ENCODE peak calls at places on chromosomes 6 and 20, in nine cellular contexts. N, T, V, B, R, L, K, P and G are unnamed samples. For H3K36me3, the result is how much of the 10 kb centered on the place peaks cover.

GRCh38 chr6:155078331-155078745 is 83.2 kb downstream of the TIAM2 start:
- DNase-seq in N (peak), T (peak), V (peak), B (no peak), R (peak), L (no peak), K (peak), P (no peak), G (no peak)

GRCh38 chr20:35773154-35773751 is 1.4 kb downstream of the PHF20 start:
- DNase-seq in N (no peak), T (no peak), V (peak), B (no peak), R (peak), L (no peak), K (peak), P (peak), G (peak)

GRCh38 chr6:4666886-4667513 is 109.2 kb upstream of the CDYL start:
- DNase-seq in N (no peak), T (no peak), V (no peak), B (no peak), R (no peak), L (no peak), K (no peak), P (no peak), G (no peak)

GRCh38 chr20:24406251-24406650 is 63.2 kb upstream of the SYNDIG1 start:
- DNase-seq in N (no peak), T (no peak), V (no peak), B (no peak), R (no peak), L (no peak), K (no peak), P (no peak), G (no peak)

GRCh38 chr20:57652865-57653545 is 32.8 kb upstream of the ZBP1 start:
- DNase-seq in N (peak), T (no peak), V (peak), B (peak), R (no peak), L (peak), K (peak), P (no peak), G (peak)

GRCh38 chr6:156662025-156662445 is 115.1 kb upstream of the ARID1B start:
- DNase-seq in N (no peak), T (no peak), V (no peak), B (no peak), R (no peak), L (no peak), K (no peak), P (no peak), G (peak)

GRCh38 chr6:96899019-96899418 is 1.3 kb upstream of the NDUFAF4 start:
- DNase-seq in N (peak), T (peak), V (peak), B (no peak), R (peak), L (no peak), K (peak), P (peak), G (no peak)

GRCh38 chr6:162313922-162314660 is 413.5 kb downstream of the PRKN start:
- DNase-seq in N (no peak), T (no peak), V (no peak), B (no peak), R (peak), L (no peak), K (no peak), P (no peak), G (no peak)

GRCh38 chr6:158633127-158633526 is 11.4 kb downstream of the DYNLT1 start:
- DNase-seq in N (no peak), T (no peak), V (no peak), B (no peak), R (no peak), L (no peak), K (no peak), P (no peak), G (no peak)

GRCh38 chr20:3068986-3069900 is 2.2 kb upstream of the OXT start:
- DNase-seq in N (no peak), T (no peak), V (peak), B (no peak), R (no peak), L (peak), K (no peak), P (peak), G (peak)

GRCh38 chr6:40882321-40882720 is 156.7 kb downstream of the UNC5CL start:
- DNase-seq in N (no peak), T (peak), V (peak), B (no peak), R (no peak), L (no peak), K (no peak), P (no peak), G (no peak)

GRCh38 chr6:10373642-10374359 is 41.1 kb downstream of the TFAP2A start:
- DNase-seq in N (no peak), T (no peak), V (no peak), B (no peak), R (peak), L (no peak), K (no peak), P (no peak), G (no peak)

GRCh38 chr6:81911446-81911845 is 159.0 kb upstream of the TENT5A start:
- DNase-seq in N (no peak), T (no peak), V (no peak), B (no peak), R (no peak), L (no peak), K (no peak), P (no peak), G (no peak)

GRCh38 chr6:12164508-12164770 is 125.7 kb upstream of the EDN1 start:
- DNase-seq in N (no peak), T (no peak), V (no peak), B (no peak), R (peak), L (no peak), K (no peak), P (no peak), G (no peak)

GRCh38 chr6:158565482-158566040 is 5.7 kb downstream of the TMEM181 start:
- DNase-seq in N (no peak), T (no peak), V (no peak), B (no peak), R (no peak), L (peak), K (no peak), P (no peak), G (no peak)

GRCh38 chr6:82878812-82879211 is 186.8 kb downstream of the UBE3D start:
- DNase-seq in N (no peak), T (no peak), V (no peak), B (no peak), R (peak), L (no peak), K (no peak), P (no peak), G (no peak)

GRCh38 chr6:53517021-53517420 is 27.9 kb downstream of the GCLC start:
- DNase-seq in N (no peak), T (no peak), V (peak), B (no peak), R (no peak), L (no peak), K (no peak), P (no peak), G (no peak)

GRCh38 chr6:107448776-107449175 is 10.6 kb downstream of the PDSS2 start:
- DNase-seq in N (no peak), T (no peak), V (no peak), B (no peak), R (no peak), L (no peak), K (no peak), P (no peak), G (no peak)

GRCh38 chr6:41685641-41686380 is 47.5 kb downstream of the MDFI start:
- DNase-seq in N (no peak), T (no peak), V (no peak), B (no peak), R (no peak), L (no peak), K (no peak), P (no peak), G (no peak)

GRCh38 chr6:25556516-25556915 is 95.5 kb upstream of the SCGN start:
- DNase-seq in N (peak), T (peak), V (peak), B (peak), R (peak), L (peak), K (peak), P (peak), G (peak)

GRCh38 chr6:12785301-12785700 is 68.7 kb downstream of the PHACTR1 start:
- DNase-seq in N (no peak), T (no peak), V (no peak), B (no peak), R (no peak), L (no peak), K (no peak), P (no peak), G (no peak)

GRCh38 chr6:56727097-56727845 is 84.6 kb upstream of the DST start:
- DNase-seq in N (no peak), T (no peak), V (no peak), B (no peak), R (peak), L (no peak), K (no peak), P (no peak), G (no peak)

GRCh38 chr6:19444481-19444880 is 392.7 kb upstream of the ID4 start:
- DNase-seq in N (no peak), T (no peak), V (no peak), B (no peak), R (peak), L (no peak), K (no peak), P (no peak), G (no peak)

GRCh38 chr6:110687326-110687725 is 127.9 kb downstream of the CDK19 start:
- DNase-seq in N (no peak), T (no peak), V (no peak), B (no peak), R (no peak), L (no peak), K (no peak), P (no peak), G (no peak)

GRCh38 chr20:62382306-62383198 is 4.4 kb upstream of the RPS21 start:
- DNase-seq in N (peak), T (peak), V (peak), B (peak), R (peak), L (no peak), K (peak), P (peak), G (peak)

GRCh38 chr6:31485063-31485462 is 12.9 kb upstream of the MICB start:
- DNase-seq in N (no peak), T (no peak), V (no peak), B (no peak), R (no peak), L (no peak), K (no peak), P (no peak), G (no peak)

GRCh38 chr20:4493386-4493785 is 228.3 kb upstream of the PRND start:
- DNase-seq in N (no peak), T (no peak), V (no peak), B (no peak), R (no peak), L (no peak), K (no peak), P (no peak), G (no peak)
- H3K27ac ChIP-seq in N (no peak), T (no peak), V (no peak), B (no peak), R (no peak), L (no peak), K (no peak), P (no peak), G (no peak)

GRCh38 chr6:17032595-17033591 is 69.0 kb upstream of the STMND1 start:
- DNase-seq in N (peak), T (no peak), V (peak), B (peak), R (peak), L (peak), K (peak), P (no peak), G (no peak)
- H3K4me3 ChIP-seq in N (no peak), T (no peak), V (no peak), B (no peak), R (peak), L (peak), K (no peak), P (no peak), G (no peak)

GRCh38 chr6:151425561-151425960 is 26.4 kb downstream of the RMND1 start:
- DNase-seq in N (no peak), T (no peak), V (peak), B (no peak), R (no peak), L (no peak), K (no peak), P (no peak), G (no peak)
- H3K36me3 ChIP-seq in N (under half), T (under half), V (under half), B (half or more), R (under half), L (under half), K (half or more), P (under half), G (half or more)

GRCh38 chr6:72787521-72788031 is 165.7 kb downstream of the KCNQ5 start:
- DNase-seq in N (no peak), T (peak), V (no peak), B (no peak), R (peak), L (no peak), K (no peak), P (no peak), G (no peak)
- H3K27ac ChIP-seq in N (no peak), T (peak), V (no peak), B (no peak), R (peak), L (no peak), K (no peak), P (no peak), G (no peak)

DNA sequence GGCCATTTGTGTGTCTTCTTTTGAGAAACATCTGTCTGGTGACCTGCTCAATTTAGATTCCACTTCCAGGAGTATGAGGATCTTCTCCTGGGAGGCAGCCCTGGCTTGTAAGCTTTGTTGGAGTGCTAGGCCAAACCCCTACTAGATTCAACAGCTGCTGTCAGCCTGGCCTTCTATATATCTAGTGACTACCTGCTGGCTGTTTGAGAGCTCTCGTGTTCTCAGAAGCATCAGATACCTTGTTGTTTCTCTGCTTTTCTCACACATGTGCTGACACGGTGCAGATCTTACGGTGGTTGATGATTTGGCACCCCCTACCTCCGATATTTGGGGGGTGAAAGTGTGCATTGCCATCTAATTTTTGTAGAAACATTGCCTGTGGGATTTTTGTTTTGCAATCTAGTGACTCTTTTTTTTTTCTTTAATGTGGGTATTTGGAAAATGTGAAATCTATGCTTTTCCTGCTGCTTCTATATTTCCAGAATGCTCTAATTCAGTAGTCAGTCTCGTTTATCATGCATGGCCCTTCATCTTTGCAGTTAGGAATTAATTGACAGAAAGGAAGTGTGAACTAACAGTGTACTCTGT is 4.7 kb downstream of the CCN2 start:
- DNase-seq in N (no peak), T (no peak), V (no peak), B (no peak), R (peak), L (no peak), K (no peak), P (peak), G (no peak)
- H3K4me3 ChIP-seq in N (no peak), T (no peak), V (no peak), B (no peak), R (no peak), L (no peak), K (no peak), P (no peak), G (no peak)

GRCh38 chr20:33852971-33853813 is 42.0 kb downstream of the CHMP4B start:
- DNase-seq in N (no peak), T (no peak), V (no peak), B (no peak), R (peak), L (peak), K (no peak), P (no peak), G (no peak)
- H3K36me3 ChIP-seq in N (under half), T (under half), V (half or more), B (half or more), R (under half), L (under half), K (half or more), P (half or more), G (under half)

GRCh38 chr20:51711426-51711825 is 56.8 kb downstream of the ATP9A start:
- DNase-seq in N (no peak), T (no peak), V (no peak), B (no peak), R (no peak), L (no peak), K (no peak), P (no peak), G (no peak)
- H3K27ac ChIP-seq in N (no peak), T (no peak), V (no peak), B (no peak), R (no peak), L (no peak), K (no peak), P (no peak), G (no peak)

GRCh38 chr20:59028812-59029211 is 3.3 kb downstream of the ATP5F1E start:
- DNase-seq in N (no peak), T (no peak), V (no peak), B (no peak), R (no peak), L (no peak), K (no peak), P (no peak), G (no peak)
- H3K4me3 ChIP-seq in N (no peak), T (peak), V (no peak), B (peak), R (peak), L (no peak), K (no peak), P (peak), G (no peak)

GRCh38 chr20:50838707-50839385 is 44.0 kb downstream of the BCAS4 start:
- DNase-seq in N (no peak), T (no peak), V (no peak), B (no peak), R (peak), L (no peak), K (no peak), P (no peak), G (no peak)

GRCh38 chr20:50845566-50846211 is 50.8 kb downstream of the BCAS4 start:
- DNase-seq in N (no peak), T (no peak), V (no peak), B (no peak), R (no peak), L (peak), K (no peak), P (no peak), G (no peak)

GRCh38 chr20:50843331-50844276 is 48.7 kb downstream of the BCAS4 start:
- DNase-seq in N (no peak), T (no peak), V (no peak), B (no peak), R (no peak), L (peak), K (no peak), P (no peak), G (no peak)

GRCh38 chr20:50844430-50845100 is 49.7 kb downstream of the BCAS4 start:
- DNase-seq in N (no peak), T (no peak), V (no peak), B (no peak), R (peak), L (peak), K (no peak), P (no peak), G (no peak)

DNA sequence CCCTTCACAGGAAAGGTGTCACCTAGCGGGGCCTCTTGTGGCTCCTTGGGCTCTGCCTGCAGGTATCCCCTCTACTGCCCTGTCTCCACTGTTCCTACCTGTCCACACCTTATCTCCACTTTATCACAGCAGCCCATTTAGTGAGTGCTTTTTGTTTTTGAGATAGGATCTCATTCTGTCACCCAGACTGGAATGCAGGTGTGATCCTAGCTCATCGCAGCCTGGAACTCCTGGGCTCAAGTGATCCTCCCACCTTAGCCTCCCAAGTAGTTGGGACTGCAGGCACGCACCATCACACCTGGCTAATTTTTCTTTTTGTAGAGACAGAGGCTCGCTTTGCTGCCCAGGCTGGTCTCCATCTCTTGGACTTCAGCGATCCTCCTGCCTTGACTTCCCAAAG is 48.0 kb downstream of the BCAS4 start:
- DNase-seq in N (no peak), T (no peak), V (no peak), B (no peak), R (no peak), L (no peak), K (no peak), P (no peak), G (no peak)
- H3K36me3 ChIP-seq in N (under half), T (under half), V (under half), B (under half), R (under half), L (under half), K (under half), P (under half), G (half or more)